ENCODE peak calls at places on chromosomes 2 and 18, in five cellular contexts. Q, P, V, J and O are unnamed samples.
A peak's percentile ranks its signal among the peaks of the same experiment; 100 is the strongest.

GRCh38 chr2:2573658-2574293 is 242.7 kb upstream of the MYT1L start:
- DNase-seq in V (no peak), J (no peak), P (peak; percentile 36), Q (no peak), O (no peak)

GRCh38 chr2:190791983-190792575 is 88.5 kb upstream of the GLS start:
- DNase-seq in J (no peak), P (peak; percentile 57), V (no peak), Q (no peak), O (no peak)

GRCh38 chr2:37627715-37628114 is 43.7 kb downstream of the CDC42EP3 start:
- DNase-seq in J (no peak), P (peak; percentile 65), Q (no peak), V (no peak), O (no peak)

GRCh38 chr2:226031078-226031937 is 631.8 kb downstream of the NYAP2 start:
- DNase-seq in J (peak; percentile 91), V (peak; percentile 13), Q (peak; percentile 68), P (peak; percentile 72), O (peak; percentile 78)

GRCh38 chr2:27202829-27203228 is 9.0 kb upstream of the ATRAID start:
- DNase-seq in V (no peak), P (peak; percentile 37), J (no peak), Q (no peak), O (no peak)

GRCh38 chr18:75360206-75360605 is 67.3 kb downstream of the SMIM21 start:
- DNase-seq in P (no peak), V (no peak), Q (no peak), J (no peak), O (no peak)

GRCh38 chr18:34990571-34990970 is 50.6 kb upstream of the MAPRE2 start:
- DNase-seq in Q (no peak), V (no peak), P (peak; percentile 16), J (no peak), O (no peak)

GRCh38 chr2:191691016-191691725 is 13.2 kb downstream of the NABP1 start:
- DNase-seq in Q (no peak), J (no peak), P (peak; percentile 63), V (peak; percentile 29), O (peak; percentile 63)

GRCh38 chr2:152499411-152499810 is 164.4 kb downstream of the FMNL2 start:
- DNase-seq in V (no peak), P (no peak), J (no peak), Q (no peak), O (peak; percentile 86)

GRCh38 chr18:31538837-31539236 is 40.9 kb downstream of the DSG2 start:
- DNase-seq in J (no peak), V (no peak), P (no peak), Q (no peak), O (no peak)

GRCh38 chr18:23958036-23958435 is 56.5 kb upstream of the TTC39C start:
- DNase-seq in P (no peak), V (no peak), Q (peak; percentile 66), J (no peak), O (peak; percentile 84)

GRCh38 chr2:224217233-224217961 is 178.3 kb upstream of the SERPINE2 start:
- DNase-seq in Q (no peak), J (no peak), P (no peak), V (no peak), O (no peak)

GRCh38 chr2:203534486-203535077 is 519 bp downstream of the RAPH1 start:
- DNase-seq in P (no peak), Q (peak; percentile 53), V (peak; percentile 16), J (no peak), O (peak; percentile 51)

GRCh38 chr2:184683923-184684322 is 85.6 kb downstream of the ZNF804A start:
- DNase-seq in P (no peak), V (no peak), J (no peak), Q (no peak), O (no peak)

GRCh38 chr2:198453866-198454265 is 649.5 kb downstream of the PLCL1 start:
- DNase-seq in V (no peak), P (no peak), Q (no peak), J (no peak), O (no peak)